ENCODE peak calls at places on chromosomes 13 and 19, in four cellular contexts. One of them, this sample, is unnamed.

GRCh38 chr19:40689339-40690049 is 957 bp downstream of the NUMBL start:
- DNase-seq in cardiac muscle cell: no peak
- DNase-seq in DND-41: peak; percentile 69
- DNase-seq in heart left ventricle: peak; percentile 50
- DNase-seq in this sample: peak; percentile 79

GRCh38 chr19:18428837-18429674 is 8.9 kb downstream of the ISYNA1 start:
- DNase-seq in heart left ventricle: peak; percentile 82
- DNase-seq in cardiac muscle cell: peak; percentile 82
- DNase-seq in DND-41: peak; percentile 90
- DNase-seq in this sample: peak; percentile 94

GRCh38 chr19:44807652-44808462 is 1.0 kb upstream of the BCAM start:
- DNase-seq in cardiac muscle cell: peak; percentile 57
- DNase-seq in heart left ventricle: peak; percentile 36
- DNase-seq in DND-41: no peak
- DNase-seq in this sample: no peak

GRCh38 chr13:109401307-109401706 is 385.1 kb downstream of the IRS2 start:
- DNase-seq in heart left ventricle: no peak
- DNase-seq in DND-41: no peak
- DNase-seq in cardiac muscle cell: no peak
- DNase-seq in this sample: peak; percentile 44

GRCh38 chr19:38634757-38635482 is 12.5 kb upstream of the ACTN4 start:
- DNase-seq in DND-41: peak; percentile 74
- DNase-seq in heart left ventricle: peak; percentile 75
- DNase-seq in cardiac muscle cell: peak; percentile 74
- DNase-seq in this sample: peak; percentile 78

GRCh38 chr19:5131866-5132561 is 163.1 kb downstream of the KDM4B start:
- DNase-seq in DND-41: peak; percentile 37
- DNase-seq in heart left ventricle: no peak
- DNase-seq in cardiac muscle cell: no peak
- DNase-seq in this sample: no peak

GRCh38 chr19:38018694-38019426 is 111.9 kb downstream of the SIPA1L3 start:
- DNase-seq in cardiac muscle cell: no peak
- DNase-seq in heart left ventricle: no peak
- DNase-seq in DND-41: no peak
- DNase-seq in this sample: no peak

GRCh38 chr19:2185734-2186070 is 22.0 kb downstream of the DOT1L start:
- DNase-seq in cardiac muscle cell: no peak
- DNase-seq in DND-41: no peak
- DNase-seq in heart left ventricle: no peak
- DNase-seq in this sample: no peak

GRCh38 chr13:32977321-32977720 is 38.9 kb upstream of the KL start:
- DNase-seq in heart left ventricle: no peak
- DNase-seq in cardiac muscle cell: no peak
- DNase-seq in DND-41: no peak
- DNase-seq in this sample: no peak

GRCh38 chr19:46080561-46080960 is 39.8 kb upstream of the IGFL4 start:
- DNase-seq in heart left ventricle: no peak
- DNase-seq in cardiac muscle cell: peak; percentile 94
- DNase-seq in DND-41: no peak
- DNase-seq in this sample: no peak

GRCh38 chr13:51970251-51970793 is 40.9 kb downstream of the ATP7B start:
- DNase-seq in cardiac muscle cell: no peak
- DNase-seq in DND-41: peak; percentile 58
- DNase-seq in heart left ventricle: no peak
- DNase-seq in this sample: no peak

GRCh38 chr19:8657869-8658268 is 27.4 kb downstream of the NFILZ start:
- DNase-seq in cardiac muscle cell: no peak
- DNase-seq in DND-41: no peak
- DNase-seq in heart left ventricle: no peak
- DNase-seq in this sample: no peak

GRCh38 chr13:21522847-21523246 is 63.7 kb upstream of the ZDHHC20 start:
- DNase-seq in DND-41: no peak
- DNase-seq in heart left ventricle: no peak
- DNase-seq in cardiac muscle cell: no peak
- DNase-seq in this sample: no peak

GRCh38 chr19:37803250-37803854 is 24.0 kb upstream of the ZNF573 start:
- DNase-seq in DND-41: no peak
- DNase-seq in cardiac muscle cell: no peak
- DNase-seq in heart left ventricle: no peak
- DNase-seq in this sample: no peak

GRCh38 chr13:39765801-39766463 is 110.5 kb downstream of the COG6 start:
- DNase-seq in cardiac muscle cell: peak; percentile 40
- DNase-seq in DND-41: peak; percentile 5
- DNase-seq in heart left ventricle: peak; percentile 34
- DNase-seq in this sample: peak; percentile 24

GRCh38 chr13:44780586-44781280 is 204.6 kb upstream of the TSC22D1 start:
- DNase-seq in DND-41: no peak
- DNase-seq in heart left ventricle: no peak
- DNase-seq in cardiac muscle cell: no peak
- DNase-seq in this sample: no peak
- H3K4me3 ChIP-seq in DND-41: no peak overlapping the region
- H3K4me3 ChIP-seq in heart left ventricle: no peak overlapping the region
- H3K4me3 ChIP-seq in cardiac muscle cell: no peak overlapping the region
- H3K4me3 ChIP-seq in this sample: no peak overlapping the region

GRCh38 chr13:26619321-26619720 is 61.8 kb downstream of the WASF3 start:
- DNase-seq in heart left ventricle: no peak
- DNase-seq in DND-41: no peak
- DNase-seq in cardiac muscle cell: peak; percentile 54
- DNase-seq in this sample: no peak

GRCh38 chr13:26614721-26615120 is 57.2 kb downstream of the WASF3 start:
- DNase-seq in cardiac muscle cell: no peak
- DNase-seq in DND-41: no peak
- DNase-seq in heart left ventricle: no peak
- DNase-seq in this sample: no peak

GRCh38 chr13:26621731-26622401 is 64.4 kb downstream of the WASF3 start:
- DNase-seq in DND-41: no peak
- DNase-seq in heart left ventricle: no peak
- DNase-seq in cardiac muscle cell: no peak
- DNase-seq in this sample: no peak

GRCh38 chr13:26618726-26619125 is 61.2 kb downstream of the WASF3 start:
- DNase-seq in cardiac muscle cell: peak; percentile 15
- DNase-seq in DND-41: peak; percentile 7
- DNase-seq in heart left ventricle: no peak
- DNase-seq in this sample: no peak

DNA sequence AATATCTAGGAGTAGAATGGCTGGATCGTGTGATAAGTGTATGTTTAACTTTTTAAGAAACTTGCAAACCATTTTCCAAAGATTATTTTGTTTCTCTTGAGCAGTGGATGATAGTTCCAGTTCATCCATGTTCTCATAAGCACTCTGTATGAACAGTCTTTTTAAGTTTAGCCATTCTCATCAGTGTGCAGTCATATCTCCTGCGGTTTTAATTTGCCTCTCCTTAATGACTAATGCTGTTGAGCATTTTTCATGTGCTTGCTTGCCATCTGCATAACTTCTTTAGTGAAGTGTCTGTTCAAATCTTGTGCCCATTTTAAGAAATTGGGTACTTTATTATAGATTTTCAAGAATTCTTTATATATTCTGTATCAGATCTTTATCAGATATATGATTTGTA is 58.6 kb downstream of the WASF3 start:
- DNase-seq in heart left ventricle: no peak
- DNase-seq in cardiac muscle cell: peak; percentile 44
- DNase-seq in DND-41: no peak
- DNase-seq in this sample: no peak
- H3K4me3 ChIP-seq in heart left ventricle: no peak overlapping the region
- H3K4me3 ChIP-seq in cardiac muscle cell: no peak overlapping the region
- H3K4me3 ChIP-seq in DND-41: no peak overlapping the region
- H3K4me3 ChIP-seq in this sample: no peak overlapping the region

DNA sequence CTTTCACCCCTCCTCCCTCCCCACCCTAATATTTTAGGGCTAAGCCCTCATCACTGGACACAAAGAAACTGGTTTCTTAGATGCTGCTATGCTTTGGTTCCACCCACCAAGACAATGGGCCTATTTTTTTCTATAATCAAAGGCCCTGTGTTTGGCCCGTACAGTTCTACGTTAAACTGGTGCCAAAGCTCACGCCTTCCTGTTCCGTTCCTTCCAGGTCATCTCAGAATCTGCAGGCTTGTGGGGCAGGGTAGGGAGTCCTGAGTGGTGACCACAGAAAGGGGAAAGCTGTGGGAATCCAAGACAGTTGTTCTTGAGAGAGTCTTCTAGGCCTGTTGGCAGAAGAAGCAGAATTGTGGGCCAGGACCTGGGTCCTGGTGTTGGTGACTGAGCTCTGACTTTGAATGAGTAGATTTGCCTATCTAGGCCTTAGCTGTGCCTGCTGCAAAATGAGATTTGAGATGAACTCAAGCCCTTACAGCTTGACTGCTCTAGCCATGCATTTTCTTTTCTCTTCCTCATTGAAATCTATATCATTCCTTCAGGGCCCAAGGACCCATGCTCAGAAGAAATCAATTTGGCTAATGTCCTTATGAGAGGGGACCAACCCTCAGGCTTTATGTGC is 19.1 kb upstream of the CXCL17 start:
- DNase-seq in cardiac muscle cell: no peak
- DNase-seq in DND-41: no peak
- DNase-seq in heart left ventricle: no peak
- DNase-seq in this sample: no peak
- H3K4me3 ChIP-seq in cardiac muscle cell: no peak overlapping the region
- H3K4me3 ChIP-seq in DND-41: no peak overlapping the region
- H3K4me3 ChIP-seq in heart left ventricle: no peak overlapping the region
- H3K4me3 ChIP-seq in this sample: no peak overlapping the region

DNA sequence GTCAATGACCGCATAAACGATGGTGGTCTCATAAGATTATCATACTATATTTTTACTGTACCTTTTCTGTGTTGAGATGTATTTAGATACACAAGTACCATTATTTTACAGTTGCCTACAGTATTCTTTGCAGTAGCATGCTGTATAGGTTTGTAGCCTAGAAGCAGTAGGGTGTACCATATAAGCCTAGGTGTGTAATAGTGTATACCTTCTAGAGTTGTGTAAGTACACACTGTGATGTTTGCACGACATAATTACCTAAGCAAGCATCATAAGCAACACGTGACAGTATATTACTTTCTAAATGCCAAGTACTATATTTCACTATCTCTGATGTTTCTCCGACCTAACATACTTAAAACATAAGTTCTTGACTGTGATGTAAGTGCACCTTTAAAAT is 2.7 kb downstream of the LPAR6 start:
- DNase-seq in cardiac muscle cell: no peak
- DNase-seq in DND-41: no peak
- DNase-seq in heart left ventricle: no peak
- DNase-seq in this sample: no peak
- H3K4me3 ChIP-seq in cardiac muscle cell: no peak overlapping the region
- H3K4me3 ChIP-seq in DND-41: peak overlapping the region; percentile 76
- H3K4me3 ChIP-seq in heart left ventricle: peak overlapping the region; percentile 51
- H3K4me3 ChIP-seq in this sample: no peak overlapping the region

DNA sequence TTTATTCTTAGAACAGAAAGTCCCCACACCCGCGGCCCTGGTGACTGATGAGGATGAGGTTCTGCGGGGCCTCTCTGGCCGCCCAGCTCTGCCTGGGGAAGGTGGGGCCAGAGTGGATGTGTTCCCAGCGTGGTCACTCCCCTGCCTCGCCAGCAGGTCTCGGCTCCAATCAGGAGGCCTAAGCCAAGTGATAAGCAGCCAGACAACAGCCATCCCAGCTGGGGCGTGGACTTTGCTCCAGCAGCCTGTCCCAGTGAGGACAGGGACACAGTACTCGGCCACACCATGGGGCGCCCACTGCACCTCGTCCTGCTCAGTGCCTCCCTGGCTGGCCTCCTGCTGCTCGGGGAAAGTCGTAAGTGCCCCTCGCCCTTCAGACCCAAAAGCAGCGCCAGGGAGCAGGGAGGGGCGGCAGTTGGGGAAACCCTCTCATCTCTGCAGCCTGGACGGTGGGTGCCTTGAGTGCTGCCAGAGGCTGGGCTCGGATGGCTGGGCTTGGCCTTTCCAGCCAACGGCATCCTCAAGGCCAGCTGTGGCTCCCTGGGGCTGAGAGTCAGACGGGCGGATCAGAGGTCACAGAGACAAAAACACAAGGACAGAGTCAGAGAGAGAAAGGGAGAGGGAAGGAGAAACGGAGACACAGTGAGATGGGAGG is at the start of gene F10:
- DNase-seq in DND-41: no peak
- DNase-seq in cardiac muscle cell: peak; percentile 78
- DNase-seq in heart left ventricle: peak; percentile 68
- DNase-seq in this sample: peak; percentile 76
- H3K4me3 ChIP-seq in DND-41: no peak within 1 kb of the TSS
- H3K4me3 ChIP-seq in cardiac muscle cell: no peak within 1 kb of the TSS
- H3K4me3 ChIP-seq in heart left ventricle: peak within 1 kb of the TSS; percentile 30
- H3K4me3 ChIP-seq in this sample: no peak within 1 kb of the TSS

GRCh38 chr13:30802953-30803478 is 67.7 kb downstream of the ALOX5AP start:
- DNase-seq in DND-41: peak; percentile 85
- DNase-seq in heart left ventricle: peak; percentile 86
- DNase-seq in cardiac muscle cell: peak; percentile 87
- DNase-seq in this sample: peak; percentile 89
- H3K4me3 ChIP-seq in DND-41: no peak overlapping the region
- H3K4me3 ChIP-seq in heart left ventricle: no peak overlapping the region
- H3K4me3 ChIP-seq in cardiac muscle cell: no peak overlapping the region
- H3K4me3 ChIP-seq in this sample: no peak overlapping the region